ENCODE peak calls at places on chromosomes 2 and 18, in four cellular contexts. One of them, this sample, is unnamed.

GRCh38 chr2:63843093-63843492 is 1.4 kb downstream of the UGP2 start:
- DNase-seq in adrenal gland: no peak
- DNase-seq in CD8-positive, alpha-beta T cell: no peak
- DNase-seq in fibroblast of pulmonary artery: no peak
- DNase-seq in this sample: no peak

GRCh38 chr2:16546128-16546754 is 119.4 kb downstream of the CYRIA start:
- DNase-seq in adrenal gland: peak; percentile 25
- DNase-seq in CD8-positive, alpha-beta T cell: no peak
- DNase-seq in fibroblast of pulmonary artery: peak; percentile 67
- DNase-seq in this sample: peak; percentile 4

GRCh38 chr2:112996635-112997034 is 8.6 kb upstream of the IL36A start:
- DNase-seq in adrenal gland: no peak
- DNase-seq in CD8-positive, alpha-beta T cell: peak; percentile 56
- DNase-seq in fibroblast of pulmonary artery: no peak
- DNase-seq in this sample: no peak

GRCh38 chr2:151853070-151853758 is 25.0 kb upstream of the ARL5A start:
- DNase-seq in adrenal gland: no peak
- DNase-seq in CD8-positive, alpha-beta T cell: no peak
- DNase-seq in fibroblast of pulmonary artery: no peak
- DNase-seq in this sample: no peak

GRCh38 chr2:62014102-62014501 is 108.6 kb downstream of the COMMD1 start:
- DNase-seq in adrenal gland: peak; percentile 59
- DNase-seq in CD8-positive, alpha-beta T cell: no peak
- DNase-seq in fibroblast of pulmonary artery: peak; percentile 76
- DNase-seq in this sample: peak; percentile 88

GRCh38 chr18:62784966-62785413 is 69.6 kb downstream of the PHLPP1 start:
- DNase-seq in adrenal gland: peak; percentile 64
- DNase-seq in CD8-positive, alpha-beta T cell: no peak
- DNase-seq in fibroblast of pulmonary artery: peak; percentile 72
- DNase-seq in this sample: peak; percentile 53

GRCh38 chr2:62456721-62457539 is 49.1 kb downstream of the TMEM17 start:
- DNase-seq in adrenal gland: peak; percentile 73
- DNase-seq in CD8-positive, alpha-beta T cell: peak; percentile 48
- DNase-seq in fibroblast of pulmonary artery: peak; percentile 54
- DNase-seq in this sample: peak; percentile 63

GRCh38 chr2:210224660-210225460 is at the start of gene ACADL:
- DNase-seq in adrenal gland: peak; percentile 58
- DNase-seq in CD8-positive, alpha-beta T cell: no peak
- DNase-seq in fibroblast of pulmonary artery: peak; percentile 2
- DNase-seq in this sample: peak; percentile 7

GRCh38 chr2:119387381-119388129 is 20.8 kb downstream of the DBI start:
- DNase-seq in adrenal gland: peak; percentile 66
- DNase-seq in CD8-positive, alpha-beta T cell: no peak
- DNase-seq in fibroblast of pulmonary artery: peak; percentile 91
- DNase-seq in this sample: peak; percentile 92

GRCh38 chr2:168587302-168587701 is 131.2 kb downstream of the CERS6 start:
- DNase-seq in adrenal gland: no peak
- DNase-seq in CD8-positive, alpha-beta T cell: no peak
- DNase-seq in fibroblast of pulmonary artery: no peak
- DNase-seq in this sample: peak; percentile 46

GRCh38 chr2:232633413-232634318 is at the start of gene EFHD1:
- DNase-seq in adrenal gland: peak; percentile 63
- DNase-seq in CD8-positive, alpha-beta T cell: peak; percentile 12
- DNase-seq in fibroblast of pulmonary artery: peak; percentile 44
- DNase-seq in this sample: peak; percentile 13

GRCh38 chr2:147713349-147713748 is 131.5 kb upstream of the ACVR2A start:
- DNase-seq in adrenal gland: no peak
- DNase-seq in CD8-positive, alpha-beta T cell: no peak
- DNase-seq in fibroblast of pulmonary artery: no peak
- DNase-seq in this sample: no peak

GRCh38 chr2:235642446-235643107 is 148.7 kb downstream of the AGAP1 start:
- DNase-seq in adrenal gland: peak; percentile 41
- DNase-seq in CD8-positive, alpha-beta T cell: no peak
- DNase-seq in fibroblast of pulmonary artery: peak; percentile 61
- DNase-seq in this sample: peak; percentile 72

GRCh38 chr2:241064802-241065354 is 37.2 kb downstream of the MTERF4 start:
- DNase-seq in adrenal gland: no peak
- DNase-seq in CD8-positive, alpha-beta T cell: no peak
- DNase-seq in fibroblast of pulmonary artery: no peak
- DNase-seq in this sample: no peak

GRCh38 chr2:236688563-236689392 is 119.2 kb downstream of the ACKR3 start:
- DNase-seq in adrenal gland: no peak
- DNase-seq in CD8-positive, alpha-beta T cell: no peak
- DNase-seq in fibroblast of pulmonary artery: no peak
- DNase-seq in this sample: no peak

GRCh38 chr2:226578879-226579278 is 220.7 kb downstream of the IRS1 start:
- DNase-seq in adrenal gland: no peak
- DNase-seq in CD8-positive, alpha-beta T cell: no peak
- DNase-seq in fibroblast of pulmonary artery: peak; percentile 66
- DNase-seq in this sample: peak; percentile 44

GRCh38 chr2:152062130-152063091 is 36.4 kb downstream of the CACNB4 start:
- DNase-seq in adrenal gland: no peak
- DNase-seq in CD8-positive, alpha-beta T cell: no peak
- DNase-seq in fibroblast of pulmonary artery: peak; percentile 37
- DNase-seq in this sample: peak; percentile 94

GRCh38 chr2:15889800-15890498 is 50.4 kb upstream of the MYCN start:
- DNase-seq in adrenal gland: no peak
- DNase-seq in CD8-positive, alpha-beta T cell: no peak
- DNase-seq in fibroblast of pulmonary artery: no peak
- DNase-seq in this sample: no peak

GRCh38 chr2:166972418-166972817 is 84.1 kb downstream of the XIRP2 start:
- DNase-seq in adrenal gland: no peak
- DNase-seq in CD8-positive, alpha-beta T cell: no peak
- DNase-seq in fibroblast of pulmonary artery: no peak
- DNase-seq in this sample: no peak

GRCh38 chr2:222058830-222059229 is 240.0 kb downstream of the PAX3 start:
- DNase-seq in adrenal gland: no peak
- DNase-seq in CD8-positive, alpha-beta T cell: no peak
- DNase-seq in fibroblast of pulmonary artery: no peak
- DNase-seq in this sample: no peak

GRCh38 chr2:64750001-64750816 is 96.5 kb upstream of the SERTAD2 start:
- DNase-seq in adrenal gland: peak; percentile 80
- DNase-seq in CD8-positive, alpha-beta T cell: no peak
- DNase-seq in fibroblast of pulmonary artery: peak; percentile 50
- DNase-seq in this sample: peak; percentile 62

GRCh38 chr2:45813003-45813601 is 161.6 kb downstream of the PRKCE start:
- DNase-seq in adrenal gland: peak; percentile 22
- DNase-seq in CD8-positive, alpha-beta T cell: no peak
- DNase-seq in fibroblast of pulmonary artery: peak; percentile 62
- DNase-seq in this sample: peak; percentile 83

GRCh38 chr2:27822049-27822448 is 50.5 kb downstream of the MRPL33 start:
- DNase-seq in adrenal gland: no peak
- DNase-seq in CD8-positive, alpha-beta T cell: no peak
- DNase-seq in fibroblast of pulmonary artery: no peak
- DNase-seq in this sample: no peak

GRCh38 chr2:73359915-73360697 is 25.5 kb upstream of the ALMS1 start:
- DNase-seq in adrenal gland: no peak
- DNase-seq in CD8-positive, alpha-beta T cell: no peak
- DNase-seq in fibroblast of pulmonary artery: peak; percentile 12
- DNase-seq in this sample: peak; percentile 10
- TF ChIP-seq CTCF in adrenal gland: peak; percentile 45
- TF ChIP-seq CTCF in CD8-positive, alpha-beta T cell: peak; percentile 22
- TF ChIP-seq CTCF in fibroblast of pulmonary artery: peak; percentile 53
- TF ChIP-seq CTCF in this sample: peak; percentile 37

GRCh38 chr2:97660775-97661417 is 2.9 kb downstream of the ACTR1B start:
- DNase-seq in adrenal gland: no peak
- DNase-seq in CD8-positive, alpha-beta T cell: no peak
- DNase-seq in fibroblast of pulmonary artery: no peak
- DNase-seq in this sample: no peak
- H3K4me3 ChIP-seq in adrenal gland: no peak overlapping the region
- H3K4me3 ChIP-seq in CD8-positive, alpha-beta T cell: no peak overlapping the region
- H3K4me3 ChIP-seq in fibroblast of pulmonary artery: no peak overlapping the region
- H3K4me3 ChIP-seq in this sample: no peak overlapping the region

GRCh38 chr18:8424917-8425725 is 184.1 kb upstream of the RAB12 start:
- DNase-seq in adrenal gland: peak; percentile 84
- DNase-seq in CD8-positive, alpha-beta T cell: no peak
- DNase-seq in fibroblast of pulmonary artery: peak; percentile 42
- DNase-seq in this sample: peak; percentile 45
- TF ChIP-seq CTCF in adrenal gland: no peak
- TF ChIP-seq CTCF in CD8-positive, alpha-beta T cell: no peak
- TF ChIP-seq CTCF in fibroblast of pulmonary artery: no peak
- TF ChIP-seq CTCF in this sample: no peak

GRCh38 chr2:231479455-231479854 is 15.2 kb upstream of the NCL start:
- DNase-seq in adrenal gland: no peak
- DNase-seq in CD8-positive, alpha-beta T cell: no peak
- DNase-seq in fibroblast of pulmonary artery: no peak
- DNase-seq in this sample: no peak

GRCh38 chr2:231480781-231481180 is 16.5 kb upstream of the NCL start:
- DNase-seq in adrenal gland: no peak
- DNase-seq in CD8-positive, alpha-beta T cell: no peak
- DNase-seq in fibroblast of pulmonary artery: no peak
- DNase-seq in this sample: no peak

GRCh38 chr2:231482806-231483391 is 18.6 kb upstream of the NCL start:
- DNase-seq in adrenal gland: peak; percentile 77
- DNase-seq in CD8-positive, alpha-beta T cell: peak; percentile 47
- DNase-seq in fibroblast of pulmonary artery: peak; percentile 66
- DNase-seq in this sample: peak; percentile 58

GRCh38 chr2:231487197-231487596 is 22.9 kb upstream of the NCL start:
- DNase-seq in adrenal gland: no peak
- DNase-seq in CD8-positive, alpha-beta T cell: no peak
- DNase-seq in fibroblast of pulmonary artery: no peak
- DNase-seq in this sample: no peak

GRCh38 chr2:231483398-231484329 is 19.4 kb upstream of the NCL start:
- DNase-seq in adrenal gland: peak; percentile 25
- DNase-seq in CD8-positive, alpha-beta T cell: no peak
- DNase-seq in fibroblast of pulmonary artery: peak; percentile 26
- DNase-seq in this sample: peak; percentile 34
- H3K4me3 ChIP-seq in adrenal gland: no peak overlapping the region
- H3K4me3 ChIP-seq in CD8-positive, alpha-beta T cell: peak overlapping the region; percentile 73
- H3K4me3 ChIP-seq in fibroblast of pulmonary artery: peak overlapping the region; percentile 50
- H3K4me3 ChIP-seq in this sample: peak overlapping the region; percentile 65

GRCh38 chr2:155310589-155310988 is 612.1 kb downstream of the KCNJ3 start:
- DNase-seq in adrenal gland: no peak
- DNase-seq in CD8-positive, alpha-beta T cell: no peak
- DNase-seq in fibroblast of pulmonary artery: peak; percentile 40
- DNase-seq in this sample: peak; percentile 41
- TF ChIP-seq CTCF in adrenal gland: peak; percentile 49
- TF ChIP-seq CTCF in CD8-positive, alpha-beta T cell: no peak
- TF ChIP-seq CTCF in fibroblast of pulmonary artery: peak; percentile 28
- TF ChIP-seq CTCF in this sample: peak; percentile 21

This sample was measured in fibroblast of the aortic adventitia.